ENCODE peak calls at places on chromosome 16, in four cellular contexts. One of them, this sample, is unnamed.

GRCh38 chr16:70709961-70710360 is 24.1 kb upstream of the MTSS2 start:
- DNase-seq in cardiac muscle cell: no peak
- DNase-seq in Peyer's patch: no peak
- DNase-seq in H9: no peak
- DNase-seq in this sample: no peak

GRCh38 chr16:81697321-81697885 is 81.7 kb upstream of the PLCG2 start:
- DNase-seq in cardiac muscle cell: peak; percentile 66
- DNase-seq in Peyer's patch: peak; percentile 79
- DNase-seq in H9: peak; percentile 77
- DNase-seq in this sample: peak; percentile 92

GRCh38 chr16:25134306-25134705 is 22.8 kb downstream of the LCMT1 start:
- DNase-seq in cardiac muscle cell: no peak
- DNase-seq in Peyer's patch: no peak
- DNase-seq in H9: no peak
- DNase-seq in this sample: no peak

GRCh38 chr16:68644715-68645493 is at the start of gene CDH3:
- DNase-seq in cardiac muscle cell: peak; percentile 48
- DNase-seq in Peyer's patch: peak; percentile 74
- DNase-seq in H9: peak; percentile 95
- DNase-seq in this sample: peak; percentile 97

GRCh38 chr16:88634141-88634993 is 4.0 kb upstream of the IL17C start:
- DNase-seq in cardiac muscle cell: peak; percentile 63
- DNase-seq in Peyer's patch: peak; percentile 69
- DNase-seq in H9: peak; percentile 85
- DNase-seq in this sample: peak; percentile 92

GRCh38 chr16:84730406-84731106 is 30.8 kb downstream of the USP10 start:
- DNase-seq in cardiac muscle cell: peak; percentile 93
- DNase-seq in Peyer's patch: no peak
- DNase-seq in H9: no peak
- DNase-seq in this sample: no peak

GRCh38 chr16:12901597-12902436 is at the start of gene SHISA9:
- DNase-seq in cardiac muscle cell: no peak
- DNase-seq in Peyer's patch: no peak
- DNase-seq in H9: no peak
- DNase-seq in this sample: peak; percentile 74

GRCh38 chr16:20333120-20333519 is 5.8 kb upstream of the GP2 start:
- DNase-seq in cardiac muscle cell: no peak
- DNase-seq in Peyer's patch: no peak
- DNase-seq in H9: no peak
- DNase-seq in this sample: no peak

GRCh38 chr16:76976101-76976500 is 214.9 kb upstream of the MON1B start:
- DNase-seq in cardiac muscle cell: no peak
- DNase-seq in Peyer's patch: no peak
- DNase-seq in H9: no peak
- DNase-seq in this sample: no peak

GRCh38 chr16:12016166-12016947 is 39.8 kb downstream of the SNX29 start:
- DNase-seq in cardiac muscle cell: peak; percentile 18
- DNase-seq in Peyer's patch: no peak
- DNase-seq in H9: no peak
- DNase-seq in this sample: no peak

GRCh38 chr16:6861136-6861535 is 471.5 kb upstream of the RBFOX1 start:
- DNase-seq in cardiac muscle cell: no peak
- DNase-seq in Peyer's patch: no peak
- DNase-seq in H9: peak; percentile 32
- DNase-seq in this sample: peak; percentile 60

GRCh38 chr16:86579268-86580062 is 1.1 kb downstream of the FOXL1 start:
- DNase-seq in cardiac muscle cell: peak; percentile 33
- DNase-seq in Peyer's patch: no peak
- DNase-seq in H9: no peak
- DNase-seq in this sample: peak; percentile 67

GRCh38 chr16:46620265-46621005 is 744 bp downstream of the SHCBP1 start:
- DNase-seq in cardiac muscle cell: peak; percentile 36
- DNase-seq in Peyer's patch: no peak
- DNase-seq in H9: no peak
- DNase-seq in this sample: no peak

GRCh38 chr16:10871157-10871991 is 5.6 kb upstream of the CIITA start:
- DNase-seq in cardiac muscle cell: peak; percentile 72
- DNase-seq in Peyer's patch: peak; percentile 77
- DNase-seq in H9: no peak
- DNase-seq in this sample: no peak

GRCh38 chr16:57374067-57374534 is 1.8 kb downstream of the CX3CL1 start:
- DNase-seq in cardiac muscle cell: peak; percentile 67
- DNase-seq in Peyer's patch: no peak
- DNase-seq in H9: no peak
- DNase-seq in this sample: no peak

GRCh38 chr16:9364721-9365693 is 273.6 kb downstream of the HAPSTR1 start:
- DNase-seq in cardiac muscle cell: no peak
- DNase-seq in Peyer's patch: no peak
- DNase-seq in H9: no peak
- DNase-seq in this sample: no peak

GRCh38 chr16:27421961-27422740 is 20.2 kb downstream of the IL21R start:
- DNase-seq in cardiac muscle cell: no peak
- DNase-seq in Peyer's patch: no peak
- DNase-seq in H9: no peak
- DNase-seq in this sample: no peak

GRCh38 chr16:75919664-75920063 is 193.4 kb upstream of the CPHXL start:
- DNase-seq in cardiac muscle cell: no peak
- DNase-seq in Peyer's patch: no peak
- DNase-seq in H9: no peak
- DNase-seq in this sample: no peak

GRCh38 chr16:2054543-2055245 is 6.9 kb downstream of the TSC2 start:
- DNase-seq in cardiac muscle cell: no peak
- DNase-seq in Peyer's patch: peak; percentile 84
- DNase-seq in H9: no peak
- DNase-seq in this sample: no peak

GRCh38 chr16:4097826-4098240 is 18.4 kb downstream of the ADCY9 start:
- DNase-seq in cardiac muscle cell: peak; percentile 80
- DNase-seq in Peyer's patch: no peak
- DNase-seq in H9: no peak
- DNase-seq in this sample: no peak

GRCh38 chr16:58375386-58375785 is 16.9 kb upstream of the GINS3 start:
- DNase-seq in cardiac muscle cell: no peak
- DNase-seq in Peyer's patch: no peak
- DNase-seq in H9: no peak
- DNase-seq in this sample: no peak

GRCh38 chr16:89574681-89575246 is 794 bp upstream of the CPNE7 start:
- DNase-seq in cardiac muscle cell: peak; percentile 84
- DNase-seq in Peyer's patch: peak; percentile 86
- DNase-seq in H9: peak; percentile 85
- DNase-seq in this sample: peak; percentile 94

GRCh38 chr16:71658771-71659170 is 32.8 kb downstream of the MARVELD3 start:
- DNase-seq in cardiac muscle cell: no peak
- DNase-seq in Peyer's patch: peak; percentile 56
- DNase-seq in H9: no peak
- DNase-seq in this sample: no peak

GRCh38 chr16:47492428-47493357 is 31.6 kb downstream of the PHKB start:
- DNase-seq in cardiac muscle cell: peak; percentile 74
- DNase-seq in Peyer's patch: no peak
- DNase-seq in H9: no peak
- DNase-seq in this sample: no peak

GRCh38 chr16:20768121-20768520 is 4.3 kb downstream of the ACSM3 start:
- DNase-seq in cardiac muscle cell: no peak
- DNase-seq in Peyer's patch: no peak
- DNase-seq in H9: no peak
- DNase-seq in this sample: no peak

GRCh38 chr16:47142469-47143328 is 1.0 kb downstream of the NETO2 start:
- DNase-seq in cardiac muscle cell: peak; percentile 50
- DNase-seq in Peyer's patch: peak; percentile 53
- DNase-seq in H9: peak; percentile 32
- DNase-seq in this sample: no peak

GRCh38 chr16:1183235-1183907 is 30.5 kb downstream of the CACNA1H start:
- DNase-seq in cardiac muscle cell: peak; percentile 82
- DNase-seq in Peyer's patch: no peak
- DNase-seq in H9: no peak
- DNase-seq in this sample: no peak

GRCh38 chr16:24580665-24581064 is 41.3 kb downstream of the RBBP6 start:
- DNase-seq in cardiac muscle cell: peak; percentile 55
- DNase-seq in Peyer's patch: no peak
- DNase-seq in H9: no peak
- DNase-seq in this sample: no peak

GRCh38 chr16:84782841-84783240 is 36.9 kb upstream of the CRISPLD2 start:
- DNase-seq in cardiac muscle cell: no peak
- DNase-seq in Peyer's patch: no peak
- DNase-seq in H9: no peak
- DNase-seq in this sample: no peak

DNA sequence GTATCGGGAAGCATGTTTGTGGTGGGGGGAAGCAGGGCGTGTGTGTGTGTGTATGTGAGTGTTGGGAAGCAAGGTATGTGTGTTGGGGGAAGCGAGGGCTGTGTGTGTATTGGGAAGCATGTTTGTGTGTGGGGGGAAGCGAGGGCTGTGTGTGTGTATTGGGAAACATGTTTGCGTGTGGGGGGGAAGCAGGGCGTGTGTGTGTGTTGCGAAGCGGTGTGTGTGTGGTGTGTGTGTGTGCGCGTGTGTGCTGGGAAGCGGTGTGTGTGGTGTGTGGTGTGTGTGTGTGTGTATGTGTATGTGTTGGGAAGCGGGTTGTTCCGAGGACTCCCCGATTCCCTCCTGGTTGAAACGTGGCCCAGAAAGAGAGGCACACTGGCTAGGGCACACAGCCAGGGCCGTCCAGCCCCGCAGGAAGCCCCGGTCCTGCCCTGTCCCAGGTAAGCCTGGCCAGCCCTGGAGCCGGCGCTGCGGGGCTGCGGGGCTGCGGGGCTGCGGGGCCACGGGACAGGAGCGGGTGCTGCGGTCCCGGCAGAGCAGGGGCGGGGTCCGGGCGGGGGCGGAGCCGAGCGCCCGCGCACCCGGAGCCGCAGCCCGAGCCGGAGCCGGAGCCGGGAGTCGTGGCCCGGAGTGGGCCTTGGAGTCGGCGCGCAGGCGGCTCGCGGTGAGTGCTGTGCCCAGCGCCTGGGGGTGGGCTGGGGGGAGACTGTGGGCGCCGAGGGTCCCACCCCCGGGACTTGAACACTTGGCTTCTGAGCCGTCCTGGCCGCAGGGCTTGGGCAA is at the start of gene NOD2:
- DNase-seq in cardiac muscle cell: peak; percentile 29
- DNase-seq in Peyer's patch: no peak
- DNase-seq in H9: peak; percentile 53
- DNase-seq in this sample: peak; percentile 72
- H3K27ac ChIP-seq in cardiac muscle cell: no peak within 1 kb of the TSS
- H3K27ac ChIP-seq in Peyer's patch: peak within 1 kb of the TSS; percentile 70
- H3K27ac ChIP-seq in H9: no peak within 1 kb of the TSS
- H3K27ac ChIP-seq in this sample: no peak within 1 kb of the TSS

GRCh38 chr16:5448798-5449197 is 351.2 kb upstream of the EEF2KMT start:
- DNase-seq in cardiac muscle cell: no peak
- DNase-seq in Peyer's patch: no peak
- DNase-seq in H9: no peak
- DNase-seq in this sample: no peak

GRCh38 chr16:5449901-5450300 is 352.3 kb upstream of the EEF2KMT start:
- DNase-seq in cardiac muscle cell: no peak
- DNase-seq in Peyer's patch: no peak
- DNase-seq in H9: no peak
- DNase-seq in this sample: no peak

GRCh38 chr16:5451641-5452040 is 354.0 kb upstream of the EEF2KMT start:
- DNase-seq in cardiac muscle cell: no peak
- DNase-seq in Peyer's patch: no peak
- DNase-seq in H9: peak; percentile 66
- DNase-seq in this sample: peak; percentile 63

GRCh38 chr16:5447734-5448133 is 350.1 kb upstream of the EEF2KMT start:
- DNase-seq in cardiac muscle cell: no peak
- DNase-seq in Peyer's patch: no peak
- DNase-seq in H9: no peak
- DNase-seq in this sample: no peak

GRCh38 chr16:5450435-5451104 is 353.0 kb upstream of the EEF2KMT start:
- DNase-seq in cardiac muscle cell: no peak
- DNase-seq in Peyer's patch: no peak
- DNase-seq in H9: peak; percentile 63
- DNase-seq in this sample: peak; percentile 85
- H3K27ac ChIP-seq in cardiac muscle cell: no peak overlapping the region
- H3K27ac ChIP-seq in Peyer's patch: no peak overlapping the region
- H3K27ac ChIP-seq in H9: peak overlapping the region; percentile 58
- H3K27ac ChIP-seq in this sample: peak overlapping the region; percentile 84

GRCh38 chr16:14186954-14187306 is 115.8 kb downstream of the MRTFB start:
- DNase-seq in cardiac muscle cell: no peak
- DNase-seq in Peyer's patch: no peak
- DNase-seq in H9: no peak
- DNase-seq in this sample: no peak
- H3K27ac ChIP-seq in cardiac muscle cell: peak overlapping the region; percentile 88
- H3K27ac ChIP-seq in Peyer's patch: peak overlapping the region; percentile 53
- H3K27ac ChIP-seq in H9: no peak overlapping the region
- H3K27ac ChIP-seq in this sample: peak overlapping the region; percentile 77

DNA sequence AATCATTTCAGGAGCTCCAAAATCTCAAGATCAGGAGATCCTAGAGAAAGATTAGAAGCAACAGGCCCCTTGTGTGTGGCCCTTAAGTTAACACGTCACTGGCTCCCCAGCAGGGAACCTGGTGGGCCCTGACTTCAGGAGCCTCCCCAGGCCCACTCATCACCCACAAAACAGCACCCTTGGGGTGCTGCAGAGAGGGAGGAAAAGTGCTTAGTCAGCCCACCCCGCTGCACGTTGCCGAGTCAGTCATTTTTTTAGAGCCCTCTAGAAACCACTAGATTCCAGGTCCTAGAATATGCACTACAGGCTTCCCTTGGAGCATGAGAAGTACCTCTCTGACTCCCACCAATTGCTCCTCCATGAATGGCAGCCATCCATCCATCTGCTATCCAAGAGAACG is 156.6 kb downstream of the XYLT1 start:
- DNase-seq in cardiac muscle cell: no peak
- DNase-seq in Peyer's patch: no peak
- DNase-seq in H9: no peak
- DNase-seq in this sample: no peak
- H3K27ac ChIP-seq in cardiac muscle cell: no peak overlapping the region
- H3K27ac ChIP-seq in Peyer's patch: peak overlapping the region; percentile 35
- H3K27ac ChIP-seq in H9: no peak overlapping the region
- H3K27ac ChIP-seq in this sample: no peak overlapping the region

DNA sequence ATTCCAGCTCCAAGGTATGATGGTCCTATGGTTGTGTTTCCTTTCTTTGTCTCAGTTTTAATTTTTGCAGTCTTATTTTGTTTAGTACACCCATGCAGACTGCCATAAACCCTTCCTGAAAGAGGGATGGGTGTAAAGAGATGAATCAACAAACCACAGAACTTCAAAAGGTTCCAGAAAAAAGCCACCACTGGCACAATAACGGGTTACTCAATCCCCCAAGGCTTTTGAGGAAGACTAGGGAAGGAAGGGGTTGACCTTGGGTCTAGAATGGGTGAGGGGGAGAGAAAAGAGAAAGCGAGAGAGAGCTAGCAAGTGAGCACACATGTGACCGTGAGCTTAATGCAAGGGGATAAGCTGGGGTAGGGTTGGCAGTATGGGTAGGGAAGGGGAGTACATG is 168.1 kb downstream of the XYLT1 start:
- DNase-seq in cardiac muscle cell: no peak
- DNase-seq in Peyer's patch: no peak
- DNase-seq in H9: no peak
- DNase-seq in this sample: no peak
- H3K27ac ChIP-seq in cardiac muscle cell: no peak overlapping the region
- H3K27ac ChIP-seq in Peyer's patch: peak overlapping the region; percentile 67
- H3K27ac ChIP-seq in H9: no peak overlapping the region
- H3K27ac ChIP-seq in this sample: no peak overlapping the region